ENCODE peak calls at places on chromosomes 5 and 9, in ten cellular contexts. One of them, this sample, is unnamed.

GRCh38 chr5:170216262-170216864 is 16.4 kb upstream of the C5orf58 start:
- DNase-seq in GM03348: peak; percentile 64
- DNase-seq in RWPE2: no peak
- DNase-seq in activated T-helper 1 cell treated with Interleukin-2 at 50 U/mL for 16 hours: no peak
- DNase-seq in stimulated activated CD8-positive, alpha-beta memory T cell treated with anti-CD3 and anti-CD28 coated beads, Interleukin-15, amount 100 ng/mL, for 48 hours: no peak
- DNase-seq in ELF-1: peak; percentile 36
- DNase-seq in GM10248: no peak
- DNase-seq in kidney tubule cell: peak; percentile 70
- DNase-seq in hepatocyte: peak; percentile 61
- DNase-seq in lower leg skin: no peak
- DNase-seq in this sample: no peak

GRCh38 chr9:33329996-33330395 is 39.7 kb downstream of the NFX1 start:
- DNase-seq in GM03348: no peak
- DNase-seq in RWPE2: no peak
- DNase-seq in activated T-helper 1 cell treated with Interleukin-2 at 50 U/mL for 16 hours: no peak
- DNase-seq in stimulated activated CD8-positive, alpha-beta memory T cell treated with anti-CD3 and anti-CD28 coated beads, Interleukin-15, amount 100 ng/mL, for 48 hours: no peak
- DNase-seq in ELF-1: no peak
- DNase-seq in GM10248: no peak
- DNase-seq in kidney tubule cell: peak; percentile 69
- DNase-seq in hepatocyte: peak; percentile 20
- DNase-seq in lower leg skin: no peak
- DNase-seq in this sample: no peak

GRCh38 chr9:123834218-123834906 is 95.6 kb downstream of the DENND1A start:
- DNase-seq in GM03348: peak; percentile 9
- DNase-seq in RWPE2: no peak
- DNase-seq in activated T-helper 1 cell treated with Interleukin-2 at 50 U/mL for 16 hours: no peak
- DNase-seq in stimulated activated CD8-positive, alpha-beta memory T cell treated with anti-CD3 and anti-CD28 coated beads, Interleukin-15, amount 100 ng/mL, for 48 hours: no peak
- DNase-seq in ELF-1: no peak
- DNase-seq in GM10248: no peak
- DNase-seq in kidney tubule cell: peak; percentile 9
- DNase-seq in hepatocyte: no peak
- DNase-seq in lower leg skin: no peak
- DNase-seq in this sample: no peak

GRCh38 chr5:102811962-102812361 is 56.9 kb downstream of the PAM start:
- DNase-seq in GM03348: no peak
- DNase-seq in RWPE2: no peak
- DNase-seq in activated T-helper 1 cell treated with Interleukin-2 at 50 U/mL for 16 hours: no peak
- DNase-seq in stimulated activated CD8-positive, alpha-beta memory T cell treated with anti-CD3 and anti-CD28 coated beads, Interleukin-15, amount 100 ng/mL, for 48 hours: no peak
- DNase-seq in ELF-1: no peak
- DNase-seq in GM10248: no peak
- DNase-seq in kidney tubule cell: peak; percentile 74
- DNase-seq in hepatocyte: no peak
- DNase-seq in lower leg skin: no peak
- DNase-seq in this sample: no peak

GRCh38 chr5:39063037-39063436 is 11.2 kb downstream of the RICTOR start:
- DNase-seq in GM03348: peak; percentile 8
- DNase-seq in RWPE2: no peak
- DNase-seq in activated T-helper 1 cell treated with Interleukin-2 at 50 U/mL for 16 hours: no peak
- DNase-seq in stimulated activated CD8-positive, alpha-beta memory T cell treated with anti-CD3 and anti-CD28 coated beads, Interleukin-15, amount 100 ng/mL, for 48 hours: no peak
- DNase-seq in ELF-1: no peak
- DNase-seq in GM10248: no peak
- DNase-seq in kidney tubule cell: peak; percentile 67
- DNase-seq in hepatocyte: no peak
- DNase-seq in lower leg skin: no peak
- DNase-seq in this sample: no peak

GRCh38 chr5:111347021-111347420 is 122.8 kb downstream of the CAMK4 start:
- DNase-seq in GM03348: no peak
- DNase-seq in RWPE2: no peak
- DNase-seq in activated T-helper 1 cell treated with Interleukin-2 at 50 U/mL for 16 hours: no peak
- DNase-seq in stimulated activated CD8-positive, alpha-beta memory T cell treated with anti-CD3 and anti-CD28 coated beads, Interleukin-15, amount 100 ng/mL, for 48 hours: no peak
- DNase-seq in ELF-1: no peak
- DNase-seq in GM10248: no peak
- DNase-seq in kidney tubule cell: no peak
- DNase-seq in hepatocyte: no peak
- DNase-seq in lower leg skin: no peak
- DNase-seq in this sample: no peak

GRCh38 chr9:91536211-91536691 is 112.6 kb upstream of the NFIL3 start:
- DNase-seq in GM03348: peak; percentile 66
- DNase-seq in RWPE2: no peak
- DNase-seq in activated T-helper 1 cell treated with Interleukin-2 at 50 U/mL for 16 hours: no peak
- DNase-seq in stimulated activated CD8-positive, alpha-beta memory T cell treated with anti-CD3 and anti-CD28 coated beads, Interleukin-15, amount 100 ng/mL, for 48 hours: no peak
- DNase-seq in ELF-1: peak; percentile 60
- DNase-seq in GM10248: no peak
- DNase-seq in kidney tubule cell: peak; percentile 83
- DNase-seq in hepatocyte: peak; percentile 83
- DNase-seq in lower leg skin: no peak
- DNase-seq in this sample: no peak

GRCh38 chr5:59173568-59173967 is 590.7 kb downstream of the RAB3C start:
- DNase-seq in GM03348: no peak
- DNase-seq in RWPE2: no peak
- DNase-seq in activated T-helper 1 cell treated with Interleukin-2 at 50 U/mL for 16 hours: no peak
- DNase-seq in stimulated activated CD8-positive, alpha-beta memory T cell treated with anti-CD3 and anti-CD28 coated beads, Interleukin-15, amount 100 ng/mL, for 48 hours: no peak
- DNase-seq in ELF-1: no peak
- DNase-seq in GM10248: no peak
- DNase-seq in kidney tubule cell: no peak
- DNase-seq in hepatocyte: peak; percentile 31
- DNase-seq in lower leg skin: no peak
- DNase-seq in this sample: no peak

GRCh38 chr5:157947156-157947555 is 88.2 kb upstream of the CLINT1 start:
- DNase-seq in GM03348: no peak
- DNase-seq in RWPE2: no peak
- DNase-seq in activated T-helper 1 cell treated with Interleukin-2 at 50 U/mL for 16 hours: no peak
- DNase-seq in stimulated activated CD8-positive, alpha-beta memory T cell treated with anti-CD3 and anti-CD28 coated beads, Interleukin-15, amount 100 ng/mL, for 48 hours: no peak
- DNase-seq in ELF-1: no peak
- DNase-seq in GM10248: no peak
- DNase-seq in kidney tubule cell: no peak
- DNase-seq in hepatocyte: no peak
- DNase-seq in lower leg skin: no peak
- DNase-seq in this sample: no peak

GRCh38 chr9:108850293-108850897 is 5.4 kb downstream of the ACTL7B start:
- DNase-seq in GM03348: peak; percentile 37
- DNase-seq in RWPE2: no peak
- DNase-seq in activated T-helper 1 cell treated with Interleukin-2 at 50 U/mL for 16 hours: no peak
- DNase-seq in stimulated activated CD8-positive, alpha-beta memory T cell treated with anti-CD3 and anti-CD28 coated beads, Interleukin-15, amount 100 ng/mL, for 48 hours: no peak
- DNase-seq in ELF-1: no peak
- DNase-seq in GM10248: no peak
- DNase-seq in kidney tubule cell: peak; percentile 26
- DNase-seq in hepatocyte: peak; percentile 37
- DNase-seq in lower leg skin: no peak
- DNase-seq in this sample: no peak

GRCh38 chr5:38639377-38640011 is 83.0 kb upstream of the LIFR start:
- DNase-seq in GM03348: no peak
- DNase-seq in RWPE2: no peak
- DNase-seq in activated T-helper 1 cell treated with Interleukin-2 at 50 U/mL for 16 hours: no peak
- DNase-seq in stimulated activated CD8-positive, alpha-beta memory T cell treated with anti-CD3 and anti-CD28 coated beads, Interleukin-15, amount 100 ng/mL, for 48 hours: no peak
- DNase-seq in ELF-1: no peak
- DNase-seq in GM10248: no peak
- DNase-seq in kidney tubule cell: peak; percentile 29
- DNase-seq in hepatocyte: no peak
- DNase-seq in lower leg skin: no peak
- DNase-seq in this sample: no peak

GRCh38 chr5:28281381-28281780 is 1243.0 kb upstream of the CDH9 start:
- DNase-seq in GM03348: no peak
- DNase-seq in RWPE2: no peak
- DNase-seq in activated T-helper 1 cell treated with Interleukin-2 at 50 U/mL for 16 hours: no peak
- DNase-seq in stimulated activated CD8-positive, alpha-beta memory T cell treated with anti-CD3 and anti-CD28 coated beads, Interleukin-15, amount 100 ng/mL, for 48 hours: no peak
- DNase-seq in ELF-1: no peak
- DNase-seq in GM10248: no peak
- DNase-seq in kidney tubule cell: no peak
- DNase-seq in hepatocyte: no peak
- DNase-seq in lower leg skin: no peak
- DNase-seq in this sample: no peak

GRCh38 chr9:99433555-99433954 is 211.5 kb downstream of the SEC61B start:
- DNase-seq in GM03348: peak; percentile 76
- DNase-seq in RWPE2: peak; percentile 78
- DNase-seq in activated T-helper 1 cell treated with Interleukin-2 at 50 U/mL for 16 hours: peak; percentile 23
- DNase-seq in stimulated activated CD8-positive, alpha-beta memory T cell treated with anti-CD3 and anti-CD28 coated beads, Interleukin-15, amount 100 ng/mL, for 48 hours: peak; percentile 64
- DNase-seq in ELF-1: peak; percentile 84
- DNase-seq in GM10248: peak; percentile 78
- DNase-seq in kidney tubule cell: peak; percentile 91
- DNase-seq in hepatocyte: peak; percentile 78
- DNase-seq in lower leg skin: peak; percentile 46
- DNase-seq in this sample: peak; percentile 47

GRCh38 chr5:72661405-72661804 is 154.2 kb upstream of the ZNF366 start:
- DNase-seq in GM03348: no peak
- DNase-seq in RWPE2: no peak
- DNase-seq in activated T-helper 1 cell treated with Interleukin-2 at 50 U/mL for 16 hours: no peak
- DNase-seq in stimulated activated CD8-positive, alpha-beta memory T cell treated with anti-CD3 and anti-CD28 coated beads, Interleukin-15, amount 100 ng/mL, for 48 hours: no peak
- DNase-seq in ELF-1: no peak
- DNase-seq in GM10248: no peak
- DNase-seq in kidney tubule cell: peak; percentile 80
- DNase-seq in hepatocyte: peak; percentile 28
- DNase-seq in lower leg skin: no peak
- DNase-seq in this sample: no peak

GRCh38 chr5:134242146-134242545 is 16.3 kb upstream of the PPP2CA start:
- DNase-seq in GM03348: no peak
- DNase-seq in RWPE2: no peak
- DNase-seq in activated T-helper 1 cell treated with Interleukin-2 at 50 U/mL for 16 hours: no peak
- DNase-seq in stimulated activated CD8-positive, alpha-beta memory T cell treated with anti-CD3 and anti-CD28 coated beads, Interleukin-15, amount 100 ng/mL, for 48 hours: no peak
- DNase-seq in ELF-1: peak; percentile 20
- DNase-seq in GM10248: no peak
- DNase-seq in kidney tubule cell: peak; percentile 19
- DNase-seq in hepatocyte: peak; percentile 63
- DNase-seq in lower leg skin: no peak
- DNase-seq in this sample: no peak

GRCh38 chr9:86282979-86283535 is 719 bp upstream of the ISCA1 start:
- DNase-seq in GM03348: peak; percentile 88
- DNase-seq in RWPE2: no peak
- DNase-seq in activated T-helper 1 cell treated with Interleukin-2 at 50 U/mL for 16 hours: no peak
- DNase-seq in stimulated activated CD8-positive, alpha-beta memory T cell treated with anti-CD3 and anti-CD28 coated beads, Interleukin-15, amount 100 ng/mL, for 48 hours: no peak
- DNase-seq in ELF-1: no peak
- DNase-seq in GM10248: no peak
- DNase-seq in kidney tubule cell: peak; percentile 82
- DNase-seq in hepatocyte: peak; percentile 7
- DNase-seq in lower leg skin: no peak
- DNase-seq in this sample: no peak

GRCh38 chr5:10400411-10400810 is 41.3 kb upstream of the ROPN1L start:
- DNase-seq in GM03348: no peak
- DNase-seq in RWPE2: no peak
- DNase-seq in activated T-helper 1 cell treated with Interleukin-2 at 50 U/mL for 16 hours: no peak
- DNase-seq in stimulated activated CD8-positive, alpha-beta memory T cell treated with anti-CD3 and anti-CD28 coated beads, Interleukin-15, amount 100 ng/mL, for 48 hours: no peak
- DNase-seq in ELF-1: no peak
- DNase-seq in GM10248: no peak
- DNase-seq in kidney tubule cell: no peak
- DNase-seq in hepatocyte: no peak
- DNase-seq in lower leg skin: no peak
- DNase-seq in this sample: no peak

GRCh38 chr5:140398379-140398811 is 3.2 kb upstream of the ANKHD1 start:
- DNase-seq in GM03348: no peak
- DNase-seq in RWPE2: no peak
- DNase-seq in activated T-helper 1 cell treated with Interleukin-2 at 50 U/mL for 16 hours: no peak
- DNase-seq in stimulated activated CD8-positive, alpha-beta memory T cell treated with anti-CD3 and anti-CD28 coated beads, Interleukin-15, amount 100 ng/mL, for 48 hours: no peak
- DNase-seq in ELF-1: no peak
- DNase-seq in GM10248: no peak
- DNase-seq in kidney tubule cell: no peak
- DNase-seq in hepatocyte: no peak
- DNase-seq in lower leg skin: no peak
- DNase-seq in this sample: no peak